ENCODE peak calls at places on chromosomes 4 and X, in ten cellular contexts. One of them, this sample, is unnamed. For H3K36me3, the result is how much of the 10 kb centered on the place peaks cover.

GRCh38 chr4:72899214-72899613 is 170.3 kb downstream of the COX18 start:
- DNase-seq in psoas muscle: no peak
- DNase-seq in kidney epithelial cell: no peak
- DNase-seq in suprapubic skin: no peak
- DNase-seq in K562: no peak
- DNase-seq in body of pancreas: no peak
- DNase-seq in endothelial cell of umbilical vein: no peak
- DNase-seq in CD8-positive, alpha-beta T cell: no peak
- DNase-seq in uterus: no peak
- DNase-seq in Caco-2: peak
- DNase-seq in this sample: no peak

GRCh38 chr4:115113382-115114106 is at the start of gene NDST4:
- DNase-seq in psoas muscle: no peak
- DNase-seq in kidney epithelial cell: peak
- DNase-seq in suprapubic skin: no peak
- DNase-seq in K562: no peak
- DNase-seq in body of pancreas: peak
- DNase-seq in endothelial cell of umbilical vein: no peak
- DNase-seq in CD8-positive, alpha-beta T cell: no peak
- DNase-seq in uterus: no peak
- DNase-seq in Caco-2: no peak
- DNase-seq in this sample: no peak

GRCh38 chrX:96474357-96475125 is 210.1 kb upstream of the DIAPH2 start:
- DNase-seq in psoas muscle: no peak
- DNase-seq in kidney epithelial cell: no peak
- DNase-seq in suprapubic skin: no peak
- DNase-seq in K562: no peak
- DNase-seq in body of pancreas: no peak
- DNase-seq in endothelial cell of umbilical vein: peak
- DNase-seq in CD8-positive, alpha-beta T cell: no peak
- DNase-seq in uterus: no peak
- DNase-seq in Caco-2: no peak
- DNase-seq in this sample: no peak

GRCh38 chr4:3805026-3805425 is 38.8 kb downstream of the ADRA2C start:
- DNase-seq in psoas muscle: no peak
- DNase-seq in kidney epithelial cell: no peak
- DNase-seq in suprapubic skin: no peak
- DNase-seq in K562: no peak
- DNase-seq in body of pancreas: no peak
- DNase-seq in endothelial cell of umbilical vein: no peak
- DNase-seq in CD8-positive, alpha-beta T cell: no peak
- DNase-seq in uterus: no peak
- DNase-seq in Caco-2: no peak
- DNase-seq in this sample: no peak

GRCh38 chr4:140109626-140110213 is 44.3 kb downstream of the MAML3 start:
- DNase-seq in psoas muscle: no peak
- DNase-seq in kidney epithelial cell: no peak
- DNase-seq in suprapubic skin: no peak
- DNase-seq in K562: no peak
- DNase-seq in body of pancreas: no peak
- DNase-seq in endothelial cell of umbilical vein: no peak
- DNase-seq in CD8-positive, alpha-beta T cell: no peak
- DNase-seq in uterus: no peak
- DNase-seq in Caco-2: no peak
- DNase-seq in this sample: no peak

GRCh38 chr4:2290974-2291704 is 29.2 kb upstream of the MXD4 start:
- DNase-seq in psoas muscle: peak
- DNase-seq in kidney epithelial cell: no peak
- DNase-seq in suprapubic skin: peak
- DNase-seq in K562: no peak
- DNase-seq in body of pancreas: no peak
- DNase-seq in endothelial cell of umbilical vein: no peak
- DNase-seq in CD8-positive, alpha-beta T cell: peak
- DNase-seq in uterus: peak
- DNase-seq in Caco-2: no peak
- DNase-seq in this sample: no peak

GRCh38 chrX:134144231-134144630 is 92.8 kb upstream of the CCDC160 start:
- DNase-seq in psoas muscle: no peak
- DNase-seq in kidney epithelial cell: no peak
- DNase-seq in suprapubic skin: no peak
- DNase-seq in K562: no peak
- DNase-seq in body of pancreas: no peak
- DNase-seq in endothelial cell of umbilical vein: peak
- DNase-seq in CD8-positive, alpha-beta T cell: no peak
- DNase-seq in uterus: no peak
- DNase-seq in Caco-2: peak
- DNase-seq in this sample: no peak

GRCh38 chr4:110108960-110109359 is 89.5 kb downstream of the ELOVL6 start:
- DNase-seq in psoas muscle: no peak
- DNase-seq in kidney epithelial cell: no peak
- DNase-seq in suprapubic skin: no peak
- DNase-seq in K562: no peak
- DNase-seq in body of pancreas: no peak
- DNase-seq in endothelial cell of umbilical vein: no peak
- DNase-seq in CD8-positive, alpha-beta T cell: no peak
- DNase-seq in uterus: no peak
- DNase-seq in Caco-2: no peak
- DNase-seq in this sample: no peak

GRCh38 chr4:107825072-107825789 is 499 bp downstream of the SGMS2 start:
- DNase-seq in psoas muscle: no peak
- DNase-seq in kidney epithelial cell: peak
- DNase-seq in suprapubic skin: peak
- DNase-seq in K562: no peak
- DNase-seq in body of pancreas: peak
- DNase-seq in endothelial cell of umbilical vein: peak
- DNase-seq in CD8-positive, alpha-beta T cell: no peak
- DNase-seq in uterus: peak
- DNase-seq in Caco-2: peak
- DNase-seq in this sample: peak

GRCh38 chr4:183602444-183603102 is 56.4 kb downstream of the RWDD4 start:
- DNase-seq in psoas muscle: no peak
- DNase-seq in kidney epithelial cell: no peak
- DNase-seq in suprapubic skin: no peak
- DNase-seq in K562: no peak
- DNase-seq in body of pancreas: no peak
- DNase-seq in endothelial cell of umbilical vein: peak
- DNase-seq in CD8-positive, alpha-beta T cell: no peak
- DNase-seq in uterus: no peak
- DNase-seq in Caco-2: no peak
- DNase-seq in this sample: no peak

GRCh38 chr4:38818441-38818976 is 13.9 kb upstream of the TLR1 start:
- DNase-seq in psoas muscle: no peak
- DNase-seq in kidney epithelial cell: no peak
- DNase-seq in suprapubic skin: no peak
- DNase-seq in K562: no peak
- DNase-seq in body of pancreas: no peak
- DNase-seq in endothelial cell of umbilical vein: no peak
- DNase-seq in CD8-positive, alpha-beta T cell: no peak
- DNase-seq in uterus: no peak
- DNase-seq in Caco-2: peak
- DNase-seq in this sample: no peak

GRCh38 chr4:99790796-99791617 is 25.6 kb upstream of the DAPP1 start:
- DNase-seq in psoas muscle: no peak
- DNase-seq in kidney epithelial cell: peak
- DNase-seq in suprapubic skin: no peak
- DNase-seq in K562: no peak
- DNase-seq in body of pancreas: no peak
- DNase-seq in endothelial cell of umbilical vein: no peak
- DNase-seq in CD8-positive, alpha-beta T cell: no peak
- DNase-seq in uterus: no peak
- DNase-seq in Caco-2: no peak
- DNase-seq in this sample: no peak

DNA sequence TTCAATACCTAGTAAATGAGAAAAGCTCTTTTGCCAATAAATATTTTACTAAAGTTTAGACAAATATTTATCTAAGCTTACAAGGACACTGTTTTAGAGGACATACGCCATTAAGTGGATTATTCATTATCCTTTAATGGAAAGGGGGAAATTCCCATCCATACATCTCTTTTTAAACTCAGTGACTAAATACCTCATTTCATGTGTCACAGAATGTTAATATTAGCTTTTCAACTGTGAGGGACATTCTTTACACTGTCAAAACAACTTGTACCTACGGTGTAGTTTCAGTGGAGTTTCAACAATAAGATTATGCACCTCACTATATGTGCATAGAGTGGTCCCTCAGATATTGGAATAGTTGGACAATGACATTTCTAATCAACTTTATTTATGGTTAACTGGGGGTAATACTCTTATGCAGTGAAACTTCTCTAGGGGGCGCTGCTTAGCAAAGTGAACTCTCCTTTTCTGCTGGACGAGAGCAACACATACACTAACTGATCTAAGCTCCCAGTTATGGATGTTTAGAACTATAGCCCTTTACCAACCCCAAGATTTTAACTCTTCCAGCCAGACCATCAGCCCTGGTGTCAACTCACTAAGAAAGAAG is 9.7 kb downstream of the HS6ST2 start:
- DNase-seq in psoas muscle: no peak
- DNase-seq in kidney epithelial cell: no peak
- DNase-seq in suprapubic skin: no peak
- DNase-seq in K562: peak
- DNase-seq in body of pancreas: peak
- DNase-seq in endothelial cell of umbilical vein: no peak
- DNase-seq in CD8-positive, alpha-beta T cell: no peak
- DNase-seq in uterus: no peak
- DNase-seq in Caco-2: peak
- DNase-seq in this sample: no peak
- TF ChIP-seq CTCF in psoas muscle: no peak
- TF ChIP-seq CTCF in kidney epithelial cell: peak
- TF ChIP-seq CTCF in suprapubic skin: no peak
- TF ChIP-seq CTCF in K562: peak
- TF ChIP-seq CTCF in body of pancreas: peak
- TF ChIP-seq CTCF in endothelial cell of umbilical vein: peak
- TF ChIP-seq CTCF in CD8-positive, alpha-beta T cell: no peak
- TF ChIP-seq CTCF in uterus: no peak
- TF ChIP-seq CTCF in Caco-2: peak
- TF ChIP-seq CTCF in this sample: no peak

DNA sequence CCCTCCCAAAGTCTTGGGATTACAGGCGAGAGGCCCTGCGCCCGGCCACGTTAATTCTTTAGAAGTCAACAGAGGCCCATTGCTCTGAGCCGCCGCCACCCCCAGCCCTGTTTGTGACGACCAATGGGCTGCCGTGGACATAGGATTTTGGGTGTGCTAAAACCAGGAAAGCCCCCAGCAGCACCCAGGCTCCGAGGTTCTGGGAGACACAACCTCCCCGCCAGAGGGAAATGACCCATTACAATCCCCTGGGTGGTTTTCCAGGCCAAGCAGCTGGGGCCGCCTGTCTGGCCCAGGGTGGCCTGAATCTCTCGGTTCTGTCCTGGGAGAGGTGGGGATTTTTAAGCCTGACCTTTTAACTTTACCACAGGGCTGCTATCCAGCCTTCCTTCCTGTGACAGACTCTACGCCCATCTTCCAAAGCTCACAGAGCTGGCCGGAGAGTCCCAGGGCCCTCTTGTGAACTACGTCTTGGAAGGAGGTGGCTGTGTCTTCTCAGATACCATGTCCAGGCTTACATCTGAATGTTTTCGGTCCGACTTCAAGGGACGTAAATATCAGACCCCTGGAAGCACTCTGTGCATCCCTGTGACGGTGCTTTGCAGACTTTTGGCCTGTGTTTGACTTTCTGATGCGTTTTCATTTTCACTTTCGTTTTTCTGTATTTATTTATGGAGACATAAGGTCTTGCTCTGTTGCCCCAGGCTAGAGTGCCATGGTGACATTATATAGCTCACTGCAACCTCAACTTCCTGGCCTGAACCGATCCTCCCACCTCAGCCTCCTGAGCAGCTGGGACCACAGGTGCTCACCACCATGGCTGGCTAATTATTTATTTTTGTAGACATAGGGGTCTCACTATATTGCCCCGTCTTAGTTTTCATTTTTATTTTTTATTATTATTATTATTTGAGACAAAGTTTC is 36.0 kb downstream of the P2RY8 start:
- DNase-seq in psoas muscle: no peak
- DNase-seq in kidney epithelial cell: no peak
- DNase-seq in suprapubic skin: peak
- DNase-seq in K562: no peak
- DNase-seq in body of pancreas: no peak
- DNase-seq in endothelial cell of umbilical vein: no peak
- DNase-seq in CD8-positive, alpha-beta T cell: no peak
- DNase-seq in uterus: no peak
- DNase-seq in Caco-2: no peak
- DNase-seq in this sample: no peak
- H3K36me3 ChIP-seq in psoas muscle: under half
- H3K36me3 ChIP-seq in kidney epithelial cell: under half
- H3K36me3 ChIP-seq in suprapubic skin: under half
- H3K36me3 ChIP-seq in K562: under half
- H3K36me3 ChIP-seq in body of pancreas: under half
- H3K36me3 ChIP-seq in endothelial cell of umbilical vein: under half
- H3K36me3 ChIP-seq in CD8-positive, alpha-beta T cell: under half
- H3K36me3 ChIP-seq in uterus: under half
- H3K36me3 ChIP-seq in Caco-2: under half
- H3K36me3 ChIP-seq in this sample: under half

DNA sequence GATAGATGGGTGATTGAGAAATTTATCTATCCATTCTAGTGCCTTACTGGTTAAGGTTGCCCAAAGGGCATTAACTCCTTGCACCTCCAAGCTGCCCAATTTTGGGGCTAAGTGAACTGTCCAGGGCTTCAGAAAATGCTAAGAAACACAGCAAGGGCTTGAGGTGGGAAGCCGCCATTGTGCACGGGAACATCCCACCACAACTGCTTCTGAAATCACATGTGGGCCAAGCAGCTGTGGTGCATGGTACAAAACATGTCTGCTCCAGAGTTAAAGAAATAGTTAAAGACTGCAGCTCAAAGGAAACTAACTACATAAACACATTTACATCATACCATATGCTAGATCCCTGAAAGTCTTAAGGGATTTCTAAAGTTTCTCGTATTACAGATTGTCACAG is 144.3 kb upstream of the NDST3 start:
- DNase-seq in psoas muscle: no peak
- DNase-seq in kidney epithelial cell: no peak
- DNase-seq in suprapubic skin: no peak
- DNase-seq in K562: no peak
- DNase-seq in body of pancreas: no peak
- DNase-seq in endothelial cell of umbilical vein: no peak
- DNase-seq in CD8-positive, alpha-beta T cell: no peak
- DNase-seq in uterus: no peak
- DNase-seq in Caco-2: no peak
- DNase-seq in this sample: no peak
- TF ChIP-seq CTCF in psoas muscle: no peak
- TF ChIP-seq CTCF in kidney epithelial cell: no peak
- TF ChIP-seq CTCF in suprapubic skin: no peak
- TF ChIP-seq CTCF in K562: no peak
- TF ChIP-seq CTCF in body of pancreas: no peak
- TF ChIP-seq CTCF in endothelial cell of umbilical vein: no peak
- TF ChIP-seq CTCF in CD8-positive, alpha-beta T cell: no peak
- TF ChIP-seq CTCF in uterus: no peak
- TF ChIP-seq CTCF in Caco-2: no peak
- TF ChIP-seq CTCF in this sample: no peak

DNA sequence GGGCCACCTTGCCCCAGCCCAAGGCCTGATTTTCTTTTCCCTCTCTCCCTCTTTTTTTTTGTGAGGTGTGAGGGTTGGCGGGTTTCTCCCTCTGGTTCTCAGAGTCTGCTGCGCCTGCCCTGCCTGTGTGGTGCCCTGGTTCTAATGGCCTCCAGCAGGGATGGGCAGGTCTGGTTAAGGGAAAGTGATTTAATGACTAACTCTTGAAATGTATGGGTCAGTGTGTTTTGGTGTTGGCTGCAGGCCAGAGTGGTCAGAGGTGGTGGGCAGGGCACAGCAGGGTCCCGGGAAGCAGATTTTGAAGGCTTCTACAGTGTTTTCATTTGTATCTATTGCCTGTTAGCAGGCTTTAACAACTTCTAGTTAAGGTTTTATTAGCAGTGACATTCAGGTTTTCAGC is 39.0 kb downstream of the JADE1 start:
- DNase-seq in psoas muscle: no peak
- DNase-seq in kidney epithelial cell: no peak
- DNase-seq in suprapubic skin: no peak
- DNase-seq in K562: no peak
- DNase-seq in body of pancreas: no peak
- DNase-seq in endothelial cell of umbilical vein: no peak
- DNase-seq in CD8-positive, alpha-beta T cell: no peak
- DNase-seq in uterus: no peak
- DNase-seq in Caco-2: no peak
- DNase-seq in this sample: no peak
- H3K36me3 ChIP-seq in psoas muscle: under half
- H3K36me3 ChIP-seq in kidney epithelial cell: under half
- H3K36me3 ChIP-seq in suprapubic skin: half or more
- H3K36me3 ChIP-seq in K562: half or more
- H3K36me3 ChIP-seq in body of pancreas: under half
- H3K36me3 ChIP-seq in endothelial cell of umbilical vein: under half
- H3K36me3 ChIP-seq in CD8-positive, alpha-beta T cell: half or more
- H3K36me3 ChIP-seq in uterus: under half
- H3K36me3 ChIP-seq in Caco-2: under half
- H3K36me3 ChIP-seq in this sample: under half

This sample was measured in heart left ventricle.